ENCODE peak calls at places on chromosomes 11 and 22, in six cellular contexts. One of them, this sample, is unnamed. For H3K4me1, the result is how much of the 10 kb centered on the place peaks cover.

GRCh38 chr11:697811-698311 is 2.2 kb downstream of the TMEM80 start:
- DNase-seq in testis: no peak
- DNase-seq in GM12878: no peak
- DNase-seq in sigmoid colon: no peak
- DNase-seq in stomach: no peak
- DNase-seq in uterus: no peak
- DNase-seq in this sample: no peak

GRCh38 chr22:22127100-22127499 is 117.5 kb upstream of the VPREB1 start:
- DNase-seq in testis: no peak
- DNase-seq in GM12878: no peak
- DNase-seq in sigmoid colon: no peak
- DNase-seq in stomach: no peak
- DNase-seq in uterus: no peak
- DNase-seq in this sample: no peak

GRCh38 chr22:35301370-35301874 is 1.7 kb downstream of the TOM1 start:
- DNase-seq in testis: no peak
- DNase-seq in GM12878: no peak
- DNase-seq in sigmoid colon: peak
- DNase-seq in stomach: no peak
- DNase-seq in uterus: peak
- DNase-seq in this sample: peak

GRCh38 chr11:115462004-115462541 is 42.1 kb downstream of the CADM1 start:
- DNase-seq in testis: peak
- DNase-seq in GM12878: no peak
- DNase-seq in sigmoid colon: no peak
- DNase-seq in stomach: no peak
- DNase-seq in uterus: no peak
- DNase-seq in this sample: no peak

GRCh38 chr22:23395476-23396361 is 184.4 kb downstream of the IGLL1 start:
- DNase-seq in testis: no peak
- DNase-seq in GM12878: no peak
- DNase-seq in sigmoid colon: peak
- DNase-seq in stomach: no peak
- DNase-seq in uterus: no peak
- DNase-seq in this sample: peak

GRCh38 chr11:5288912-5289525 is 12.7 kb downstream of the OR51B4 start:
- DNase-seq in testis: no peak
- DNase-seq in GM12878: no peak
- DNase-seq in sigmoid colon: no peak
- DNase-seq in stomach: no peak
- DNase-seq in uterus: no peak
- DNase-seq in this sample: no peak

GRCh38 chr22:37079668-37080171 is 28.2 kb downstream of the KCTD17 start:
- DNase-seq in testis: peak
- DNase-seq in GM12878: no peak
- DNase-seq in sigmoid colon: no peak
- DNase-seq in stomach: peak
- DNase-seq in uterus: no peak
- DNase-seq in this sample: peak

GRCh38 chr11:57649826-57650738 is at the start of gene YPEL4:
- DNase-seq in testis: peak
- DNase-seq in GM12878: no peak
- DNase-seq in sigmoid colon: peak
- DNase-seq in stomach: no peak
- DNase-seq in uterus: peak
- DNase-seq in this sample: peak

GRCh38 chr11:8268530-8269461 is 5.1 kb upstream of the LMO1 start:
- DNase-seq in testis: no peak
- DNase-seq in GM12878: no peak
- DNase-seq in sigmoid colon: peak
- DNase-seq in stomach: no peak
- DNase-seq in uterus: peak
- DNase-seq in this sample: peak

GRCh38 chr22:30922151-30922611 is 46.4 kb downstream of the MORC2 start:
- DNase-seq in testis: peak
- DNase-seq in GM12878: peak
- DNase-seq in sigmoid colon: peak
- DNase-seq in stomach: peak
- DNase-seq in uterus: peak
- DNase-seq in this sample: peak

GRCh38 chr11:22640862-22641261 is 15.2 kb upstream of the FANCF start:
- DNase-seq in testis: no peak
- DNase-seq in GM12878: no peak
- DNase-seq in sigmoid colon: no peak
- DNase-seq in stomach: no peak
- DNase-seq in uterus: no peak
- DNase-seq in this sample: no peak

GRCh38 chr22:31346255-31346732 is at the start of gene PATZ1:
- DNase-seq in testis: peak
- DNase-seq in GM12878: no peak
- DNase-seq in sigmoid colon: peak
- DNase-seq in stomach: peak
- DNase-seq in uterus: peak
- DNase-seq in this sample: peak

GRCh38 chr11:91768783-91769182 is 455.8 kb upstream of the FAT3 start:
- DNase-seq in testis: no peak
- DNase-seq in GM12878: no peak
- DNase-seq in sigmoid colon: no peak
- DNase-seq in stomach: no peak
- DNase-seq in uterus: no peak
- DNase-seq in this sample: no peak

GRCh38 chr11:111408789-111409727 is 30.0 kb upstream of the POU2AF1 start:
- DNase-seq in testis: no peak
- DNase-seq in GM12878: peak
- DNase-seq in sigmoid colon: no peak
- DNase-seq in stomach: no peak
- DNase-seq in uterus: no peak
- DNase-seq in this sample: no peak

GRCh38 chr22:27110985-27111451 is 453.6 kb downstream of the MIAT start:
- DNase-seq in testis: no peak
- DNase-seq in GM12878: no peak
- DNase-seq in sigmoid colon: no peak
- DNase-seq in stomach: no peak
- DNase-seq in uterus: no peak
- DNase-seq in this sample: no peak

GRCh38 chr22:27113211-27114030 is 456.0 kb downstream of the MIAT start:
- DNase-seq in testis: peak
- DNase-seq in GM12878: no peak
- DNase-seq in sigmoid colon: peak
- DNase-seq in stomach: peak
- DNase-seq in uterus: peak
- DNase-seq in this sample: no peak

GRCh38 chr22:27112273-27112672 is 454.9 kb downstream of the MIAT start:
- DNase-seq in testis: no peak
- DNase-seq in GM12878: no peak
- DNase-seq in sigmoid colon: no peak
- DNase-seq in stomach: no peak
- DNase-seq in uterus: no peak
- DNase-seq in this sample: no peak

GRCh38 chr22:27114186-27114585 is 456.8 kb downstream of the MIAT start:
- DNase-seq in testis: no peak
- DNase-seq in GM12878: no peak
- DNase-seq in sigmoid colon: no peak
- DNase-seq in stomach: no peak
- DNase-seq in uterus: no peak
- DNase-seq in this sample: no peak

GRCh38 chr22:27111796-27112195 is 454.4 kb downstream of the MIAT start:
- DNase-seq in testis: no peak
- DNase-seq in GM12878: no peak
- DNase-seq in sigmoid colon: no peak
- DNase-seq in stomach: no peak
- DNase-seq in uterus: no peak
- DNase-seq in this sample: no peak
- H3K4me1 ChIP-seq in testis: under half
- H3K4me1 ChIP-seq in GM12878: under half
- H3K4me1 ChIP-seq in sigmoid colon: under half
- H3K4me1 ChIP-seq in stomach: under half
- H3K4me1 ChIP-seq in uterus: under half
- H3K4me1 ChIP-seq in this sample: under half

DNA sequence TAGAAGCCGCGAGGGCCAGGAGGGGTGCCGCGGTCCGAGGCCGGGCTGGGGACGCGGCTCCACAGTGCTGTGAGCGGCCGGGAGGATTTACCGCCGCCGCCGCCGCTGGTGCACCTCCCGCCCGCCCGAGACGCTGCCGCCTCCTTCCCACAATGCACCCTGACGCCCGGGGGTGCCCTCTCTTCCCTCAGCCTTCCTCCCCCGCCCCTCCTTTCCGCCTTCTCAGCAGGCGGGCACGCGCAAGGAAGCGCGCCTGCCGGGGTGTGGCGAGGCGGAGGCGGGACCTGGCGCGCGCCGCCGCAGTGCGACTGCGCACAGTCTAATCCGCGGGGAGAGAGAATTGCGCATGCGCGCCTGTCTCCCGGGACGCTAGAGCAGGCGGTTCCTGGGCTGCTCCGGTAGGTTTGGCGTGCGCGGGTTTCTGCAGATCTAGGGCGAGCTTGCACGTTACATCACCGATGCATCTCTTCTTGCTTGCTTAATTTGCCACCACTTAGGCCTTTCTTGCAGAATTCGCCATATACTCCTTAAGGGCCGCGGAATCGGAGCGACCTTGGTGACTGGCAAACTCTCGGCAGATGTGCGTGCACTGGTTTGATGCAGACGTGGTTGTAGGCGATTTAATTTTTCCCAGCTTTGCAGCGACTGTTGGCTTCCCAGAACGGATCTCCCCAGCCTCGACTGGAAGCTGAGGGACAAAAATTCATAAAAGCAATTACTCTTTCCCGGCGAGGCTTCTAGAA is at the start of the genes GVQW3 and THAP12:
- DNase-seq in testis: peak
- DNase-seq in GM12878: peak
- DNase-seq in sigmoid colon: peak
- DNase-seq in stomach: peak
- DNase-seq in uterus: peak
- DNase-seq in this sample: peak
- TF ChIP-seq POLR2A in testis: peak
- TF ChIP-seq POLR2A in GM12878: peak
- TF ChIP-seq POLR2A in sigmoid colon: peak
- TF ChIP-seq POLR2A in stomach: no peak
- TF ChIP-seq POLR2A in uterus: peak
- TF ChIP-seq POLR2A in this sample: peak

GRCh38 chr11:120695426-120695825 is 183.9 kb downstream of the GRIK4 start:
- DNase-seq in testis: no peak
- DNase-seq in GM12878: no peak
- DNase-seq in sigmoid colon: no peak
- DNase-seq in stomach: no peak
- DNase-seq in uterus: no peak
- DNase-seq in this sample: no peak

GRCh38 chr11:120698918-120699317 is 187.4 kb downstream of the GRIK4 start:
- DNase-seq in testis: no peak
- DNase-seq in GM12878: no peak
- DNase-seq in sigmoid colon: no peak
- DNase-seq in stomach: no peak
- DNase-seq in uterus: no peak
- DNase-seq in this sample: no peak

GRCh38 chr11:120694706-120695105 is 183.2 kb downstream of the GRIK4 start:
- DNase-seq in testis: no peak
- DNase-seq in GM12878: no peak
- DNase-seq in sigmoid colon: no peak
- DNase-seq in stomach: no peak
- DNase-seq in uterus: no peak
- DNase-seq in this sample: no peak

GRCh38 chr11:120696597-120696996 is 185.0 kb downstream of the GRIK4 start:
- DNase-seq in testis: no peak
- DNase-seq in GM12878: no peak
- DNase-seq in sigmoid colon: no peak
- DNase-seq in stomach: no peak
- DNase-seq in uterus: no peak
- DNase-seq in this sample: no peak
- TF ChIP-seq CTCF in testis: no peak
- TF ChIP-seq CTCF in GM12878: peak
- TF ChIP-seq CTCF in sigmoid colon: no peak
- TF ChIP-seq CTCF in stomach: no peak
- TF ChIP-seq CTCF in uterus: no peak
- TF ChIP-seq CTCF in this sample: no peak

GRCh38 chr22:50203288-50203687 is 2.5 kb downstream of the SELENOO start:
- DNase-seq in testis: no peak
- DNase-seq in GM12878: no peak
- DNase-seq in sigmoid colon: no peak
- DNase-seq in stomach: no peak
- DNase-seq in uterus: no peak
- DNase-seq in this sample: no peak
- H3K4me1 ChIP-seq in testis: under half
- H3K4me1 ChIP-seq in GM12878: under half
- H3K4me1 ChIP-seq in sigmoid colon: under half
- H3K4me1 ChIP-seq in stomach: under half
- H3K4me1 ChIP-seq in uterus: under half
- H3K4me1 ChIP-seq in this sample: half or more

GRCh38 chr11:71927813-71928738 is at the start of gene XNDC1N:
- DNase-seq in testis: peak
- DNase-seq in GM12878: no peak
- DNase-seq in sigmoid colon: peak
- DNase-seq in stomach: peak
- DNase-seq in uterus: peak
- DNase-seq in this sample: peak

GRCh38 chr11:71930556-71931244 is 1.9 kb downstream of the RNF121 start:
- DNase-seq in testis: no peak
- DNase-seq in GM12878: no peak
- DNase-seq in sigmoid colon: no peak
- DNase-seq in stomach: no peak
- DNase-seq in uterus: no peak
- DNase-seq in this sample: no peak

GRCh38 chr11:71931245-71931602 is 2.4 kb downstream of the RNF121 start:
- DNase-seq in testis: no peak
- DNase-seq in GM12878: peak
- DNase-seq in sigmoid colon: no peak
- DNase-seq in stomach: no peak
- DNase-seq in uterus: no peak
- DNase-seq in this sample: no peak

GRCh38 chr11:71929491-71929890 is 645 bp downstream of the RNF121 start:
- DNase-seq in testis: no peak
- DNase-seq in GM12878: no peak
- DNase-seq in sigmoid colon: no peak
- DNase-seq in stomach: no peak
- DNase-seq in uterus: no peak
- DNase-seq in this sample: no peak

DNA sequence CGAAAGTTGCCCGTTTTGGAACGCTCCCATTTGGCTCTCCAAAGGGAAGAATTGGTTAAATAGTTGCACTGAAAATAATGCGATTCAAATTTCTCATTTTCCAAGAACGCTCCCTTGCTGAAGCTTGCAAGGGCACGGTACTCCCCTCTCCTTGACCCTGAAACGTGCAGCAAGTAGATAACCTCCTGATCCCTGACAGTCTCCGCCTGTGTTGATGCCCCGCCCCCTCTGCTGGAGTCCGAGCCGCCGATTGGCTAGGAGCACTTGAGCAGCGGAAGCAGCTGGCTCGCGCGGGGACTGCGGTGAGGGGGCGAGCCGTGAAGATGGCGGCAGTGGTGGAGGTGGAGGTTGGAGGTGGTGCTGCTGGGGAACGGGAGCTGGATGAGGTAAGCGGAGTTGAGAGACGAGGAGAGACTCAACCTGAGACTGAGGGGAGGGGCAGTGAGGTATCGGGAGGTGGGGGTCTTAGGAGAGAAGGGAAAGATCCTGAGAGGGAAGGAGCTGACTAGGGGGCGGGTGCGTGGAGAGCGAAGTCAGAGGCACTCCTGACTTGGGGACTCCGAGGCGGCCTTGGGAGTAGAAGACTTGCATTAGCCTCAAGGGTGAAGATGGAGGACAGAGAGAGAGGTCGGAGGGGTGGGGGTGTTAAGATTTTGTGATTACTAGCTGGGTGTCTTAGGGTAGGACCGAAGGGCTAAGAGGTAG is at the start of gene RNF121:
- DNase-seq in testis: peak
- DNase-seq in GM12878: peak
- DNase-seq in sigmoid colon: peak
- DNase-seq in stomach: peak
- DNase-seq in uterus: peak
- DNase-seq in this sample: peak
- TF ChIP-seq POLR2A in testis: no peak
- TF ChIP-seq POLR2A in GM12878: peak
- TF ChIP-seq POLR2A in sigmoid colon: peak
- TF ChIP-seq POLR2A in stomach: no peak
- TF ChIP-seq POLR2A in uterus: no peak
- TF ChIP-seq POLR2A in this sample: no peak

This sample was measured in spleen.